ENCODE peak calls at places on chromosomes 12 and 14, in five cellular contexts. C is uterus, T is stomach, I is A549, A is lower lobe of right lung. O is an unnamed sample. For H3K4me1, the result is how much of the 10 kb centered on the place peaks cover.

GRCh38 chr12:113322353-113322752 is 12.6 kb downstream of the SLC8B1 start:
- DNase-seq in T (no peak), I (no peak), C (no peak), A (no peak), O (no peak)

GRCh38 chr12:7161811-7162210 is 27.7 kb upstream of the PEX5 start:
- DNase-seq in I (no peak), T (no peak), A (no peak), C (no peak), O (no peak)

GRCh38 chr12:6218526-6218925 is 18.3 kb downstream of the CD9 start:
- DNase-seq in C (no peak), T (no peak), I (no peak), A (no peak), O (no peak)

GRCh38 chr14:99213101-99213500 is 58.9 kb downstream of the BCL11B start:
- DNase-seq in A (no peak), C (no peak), T (no peak), I (no peak), O (peak)

GRCh38 chr12:7093892-7094291 is 1.6 kb upstream of the C1R start:
- DNase-seq in I (no peak), A (no peak), C (no peak), T (no peak), O (no peak)

GRCh38 chr14:35402323-35403084 is 2.0 kb downstream of the NFKBIA start:
- DNase-seq in A (no peak), T (no peak), I (no peak), C (no peak), O (no peak)

GRCh38 chr14:105525861-105526780 is at the start of gene TMEM121:
- DNase-seq in I (peak), T (no peak), A (no peak), C (peak), O (no peak)

GRCh38 chr14:51552275-51552674 is 99.4 kb upstream of the FRMD6 start:
- DNase-seq in T (no peak), I (peak), C (no peak), A (no peak), O (no peak)

GRCh38 chr14:51581017-51581881 is 70.5 kb upstream of the FRMD6 start:
- DNase-seq in C (no peak), T (no peak), I (peak), A (no peak), O (no peak)

GRCh38 chr12:131833896-131834641 is 5.9 kb downstream of the MMP17 start:
- DNase-seq in I (peak), A (no peak), T (no peak), C (no peak), O (no peak)

GRCh38 chr14:43535231-43535838 is 971.7 kb downstream of the FSCB start:
- DNase-seq in C (no peak), I (no peak), T (no peak), A (no peak), O (no peak)

GRCh38 chr14:84485016-84485415 is 1044.9 kb upstream of the FLRT2 start:
- DNase-seq in I (no peak), T (no peak), A (no peak), C (no peak), O (no peak)

GRCh38 chr14:73266317-73266716 is 29.0 kb downstream of the PAPLN start:
- DNase-seq in T (no peak), A (no peak), C (no peak), I (no peak), O (no peak)

GRCh38 chr12:26276709-26277108 is 81.3 kb downstream of the SSPN start:
- DNase-seq in C (no peak), T (no peak), I (no peak), A (no peak), O (no peak)

GRCh38 chr14:103056322-103057027 is 874 bp downstream of the CDC42BPB start:
- DNase-seq in C (peak), T (peak), A (peak), I (peak), O (peak)

GRCh38 chr12:13114251-13115052 is 11.0 kb upstream of the GSG1 start:
- DNase-seq in A (no peak), I (no peak), C (no peak), T (no peak), O (no peak)

GRCh38 chr12:117587646-117588287 is 226.3 kb upstream of the NOS1 start:
- DNase-seq in T (peak), A (peak), I (peak), C (no peak), O (peak)

GRCh38 chr12:55720894-55721444 is 776 bp downstream of the RDH5 start:
- DNase-seq in A (peak), I (peak), T (peak), C (peak), O (peak)

DNA sequence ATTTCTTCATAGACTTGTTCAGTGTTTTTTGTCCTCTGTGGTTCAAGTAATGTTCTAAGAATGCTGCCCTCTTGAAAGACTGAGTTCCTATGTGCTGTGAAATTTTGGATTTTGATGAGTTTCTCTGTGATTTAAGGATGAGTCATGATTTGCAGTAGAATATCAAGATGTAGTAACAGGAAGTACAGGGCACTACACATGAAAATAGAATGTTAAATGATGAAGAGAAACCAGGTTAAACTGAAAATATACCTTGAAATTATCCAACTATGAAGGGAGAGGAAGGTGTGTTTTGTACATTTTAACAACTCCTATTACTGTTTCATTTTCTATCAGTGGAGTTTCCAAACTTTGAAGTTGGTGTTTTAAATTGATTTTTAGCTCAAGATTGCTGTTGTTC is 4.8 kb downstream of the ELK3 start:
- DNase-seq in T (no peak), A (no peak), C (no peak), I (peak), O (no peak)
- H3K4me1 ChIP-seq in T (under half), A (under half), C (under half), I (under half), O (under half)

DNA sequence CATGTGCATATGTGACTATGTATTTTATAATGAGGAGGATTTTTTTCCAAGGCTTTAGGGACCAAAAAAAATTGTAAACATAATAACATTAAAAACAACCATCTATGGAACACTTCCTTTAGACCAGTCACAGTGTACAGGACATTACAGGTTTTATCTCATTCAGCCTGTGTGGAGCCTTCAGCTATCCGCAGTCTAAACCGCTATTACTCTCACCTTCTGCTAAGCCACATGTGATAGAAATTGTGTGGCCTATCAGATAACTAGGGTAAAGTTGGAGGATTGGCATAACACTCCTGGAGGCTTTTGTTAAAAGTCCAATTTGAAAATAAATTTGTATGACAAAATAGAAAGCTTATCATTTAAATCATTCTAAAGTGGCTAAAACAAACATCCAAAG is 281.2 kb upstream of the TMTC1 start:
- DNase-seq in A (no peak), C (no peak), T (no peak), I (no peak), O (no peak)
- H3K4me3 ChIP-seq in A (no peak), C (no peak), T (no peak), I (no peak), O (no peak)

GRCh38 chr14:61535032-61535431 is 160.3 kb upstream of the HIF1A start:
- DNase-seq in C (no peak), T (no peak), A (no peak), I (peak), O (no peak)

GRCh38 chr14:61532818-61533217 is 162.5 kb upstream of the HIF1A start:
- DNase-seq in I (no peak), C (no peak), T (no peak), A (no peak), O (no peak)

GRCh38 chr14:61531741-61532505 is 163.4 kb upstream of the HIF1A start:
- DNase-seq in T (peak), C (no peak), A (no peak), I (no peak), O (no peak)

GRCh38 chr14:61535470-61535869 is 159.8 kb upstream of the HIF1A start:
- DNase-seq in C (no peak), A (no peak), T (no peak), I (peak), O (no peak)

GRCh38 chr14:61533513-61534255 is 161.6 kb upstream of the HIF1A start:
- DNase-seq in C (no peak), I (no peak), T (no peak), A (no peak), O (no peak)
- H3K27ac ChIP-seq in C (no peak), I (peak), T (peak), A (no peak), O (no peak)

DNA sequence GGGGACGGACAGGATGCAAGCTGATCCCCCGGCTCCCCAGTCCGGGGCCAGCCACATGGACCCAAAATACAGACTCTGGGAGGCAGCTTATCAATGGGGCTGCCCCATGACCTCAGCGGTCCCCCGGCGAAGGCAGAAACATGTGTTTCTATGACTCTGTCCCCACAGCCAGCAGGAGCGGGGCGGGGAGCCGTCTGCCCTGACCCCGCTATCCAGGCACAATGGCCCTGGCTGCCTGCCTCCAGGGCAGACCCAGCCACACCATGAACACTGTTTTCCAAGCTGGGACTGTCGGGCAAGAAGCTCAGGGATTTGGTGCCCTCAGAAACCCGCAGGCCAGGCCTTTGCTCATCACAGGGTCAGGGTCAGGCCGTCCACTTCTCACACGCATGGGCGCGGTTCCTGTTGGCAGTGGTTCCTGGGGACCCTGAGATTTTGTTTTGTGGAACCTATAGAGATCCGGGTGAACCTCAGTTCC is 75.0 kb downstream of the RFLNA start:
- DNase-seq in A (no peak), C (no peak), I (no peak), T (no peak), O (no peak)
- H3K4me1 ChIP-seq in A (under half), C (under half), I (half or more), T (half or more), O (under half)

DNA sequence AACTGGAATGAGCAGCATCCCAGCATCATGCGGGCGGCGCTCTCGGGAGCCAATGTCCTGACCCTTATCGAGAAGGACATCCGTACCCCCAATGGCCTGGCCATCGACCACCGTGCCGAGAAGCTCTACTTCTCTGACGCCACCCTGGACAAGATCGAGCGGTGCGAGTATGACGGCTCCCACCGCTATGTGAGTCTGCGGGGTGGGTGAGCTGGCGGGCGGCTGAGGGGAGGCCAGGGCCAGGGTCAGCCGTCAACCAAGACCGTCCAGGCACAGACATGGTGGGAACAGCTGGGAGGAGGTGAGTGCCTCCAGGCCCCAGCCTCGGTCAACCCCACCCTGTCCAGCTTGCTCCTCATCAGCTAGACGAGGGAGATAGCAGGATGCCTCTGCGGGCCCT is 25.8 kb upstream of the NXPH4 start:
- DNase-seq in T (no peak), I (no peak), C (no peak), A (no peak), O (no peak)
- H3K4me3 ChIP-seq in T (no peak), I (no peak), C (no peak), A (no peak), O (no peak)

GRCh38 chr12:124737040-124737419 is 126.6 kb downstream of the SCARB1 start:
- DNase-seq in T (no peak), C (no peak), I (no peak), A (no peak), O (no peak)
- H3K27ac ChIP-seq in T (peak), C (no peak), I (no peak), A (no peak), O (no peak)

GRCh38 chr12:53230971-53231858 is 794 bp downstream of the RARG start:
- DNase-seq in I (no peak), A (peak), T (no peak), C (no peak), O (peak)

GRCh38 chr12:53234236-53234635 is 2.2 kb upstream of the RARG start:
- DNase-seq in I (no peak), A (peak), C (no peak), T (no peak), O (peak)

GRCh38 chr12:53233671-53234091 is 1.7 kb upstream of the RARG start:
- DNase-seq in I (no peak), C (no peak), A (peak), T (no peak), O (peak)

GRCh38 chr12:53231859-53232640 is at the start of gene RARG:
- DNase-seq in C (peak), A (peak), I (peak), T (peak), O (peak)

DNA sequence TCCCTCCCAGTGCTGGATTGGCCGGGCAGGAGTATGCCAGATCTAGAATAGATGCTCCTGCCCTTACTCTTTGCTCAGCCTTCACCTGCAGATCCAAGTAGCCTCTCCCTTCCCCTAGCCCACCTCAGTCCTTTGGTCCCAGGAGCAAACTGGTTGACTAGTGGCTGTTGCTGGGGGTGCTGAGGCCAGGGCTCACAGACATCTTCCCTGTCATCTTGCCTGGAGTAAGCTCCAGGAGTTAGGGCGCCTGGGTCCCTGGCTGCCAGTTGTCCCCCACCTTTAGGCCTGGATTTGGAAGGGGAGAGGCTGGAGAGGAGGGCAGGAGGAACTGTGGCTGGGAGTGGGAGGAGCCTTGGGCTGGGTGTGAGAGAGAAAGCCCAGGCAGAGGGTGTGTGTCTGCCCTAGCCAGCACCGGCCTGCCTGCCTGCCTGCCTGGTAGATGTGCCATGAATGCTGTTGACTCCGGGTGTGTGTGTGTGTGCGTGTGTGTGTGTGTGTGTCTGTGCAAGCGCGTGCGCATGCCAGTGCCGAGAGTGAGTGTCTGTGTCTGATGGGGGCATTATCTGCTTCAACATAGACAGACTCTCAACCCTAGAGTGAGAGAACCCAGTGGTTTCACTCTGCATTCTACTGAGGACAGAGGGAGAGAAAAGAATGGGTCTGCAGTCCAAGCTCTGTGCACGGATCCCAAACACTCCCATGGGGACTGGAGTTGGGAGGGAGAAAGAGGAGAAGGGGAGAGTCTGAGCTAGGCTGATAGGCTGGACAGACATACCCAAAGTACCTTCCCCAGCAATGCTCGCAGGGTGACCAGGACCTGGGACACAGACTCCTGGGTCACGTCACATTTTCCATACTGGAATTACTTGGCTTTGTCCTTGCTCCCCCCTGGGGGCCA is 881 bp upstream of the RARG start:
- DNase-seq in I (peak), C (no peak), T (peak), A (peak), O (peak)
- H3K4me1 ChIP-seq in I (under half), C (under half), T (half or more), A (under half), O (under half)

GRCh38 chr14:37593496-37594237 is 1.4 kb downstream of the FOXA1 start:
- DNase-seq in A (no peak), C (no peak), I (no peak), T (no peak), O (no peak)
- H3K4me3 ChIP-seq in A (peak), C (peak), I (peak), T (peak), O (no peak)

GRCh38 chr14:23556700-23557440 is 799 bp downstream of the THTPA start:
- DNase-seq in T (no peak), I (no peak), C (no peak), A (no peak), O (peak)
- H3K27ac ChIP-seq in T (peak), I (peak), C (peak), A (peak), O (peak)

GRCh38 chr12:124562018-124562795 is 5.2 kb downstream of the NCOR2 start:
- DNase-seq in T (no peak), A (no peak), C (no peak), I (no peak), O (peak)

GRCh38 chr12:124564232-124564958 is 3.0 kb downstream of the NCOR2 start:
- DNase-seq in T (no peak), I (no peak), C (no peak), A (no peak), O (no peak)

GRCh38 chr12:124563809-124564208 is 3.6 kb downstream of the NCOR2 start:
- DNase-seq in I (no peak), A (no peak), C (no peak), T (no peak), O (no peak)

GRCh38 chr12:124562796-124563181 is 4.6 kb downstream of the NCOR2 start:
- DNase-seq in C (no peak), T (no peak), A (no peak), I (no peak), O (no peak)

GRCh38 chr12:124563401-124563800 is 4.0 kb downstream of the NCOR2 start:
- DNase-seq in T (no peak), C (no peak), A (no peak), I (no peak), O (no peak)
- H3K4me1 ChIP-seq in T (half or more), C (under half), A (half or more), I (under half), O (under half)